ENCODE peak calls at places on chromosomes 16 and 17, in four cellular contexts. One of them, this sample, is unnamed.

GRCh38 chr16:80683646-80684045 is 120.8 kb downstream of the CDYL2 start:
- DNase-seq in HepG2: no peak
- DNase-seq in GM12878: no peak
- DNase-seq in H1: no peak
- DNase-seq in this sample: no peak

GRCh38 chr17:51322390-51323029 is 62.2 kb downstream of the UTP18 start:
- DNase-seq in HepG2: peak
- DNase-seq in GM12878: no peak
- DNase-seq in H1: no peak
- DNase-seq in this sample: peak

GRCh38 chr17:62740066-62740465 is 68.0 kb downstream of the MARCHF10 start:
- DNase-seq in HepG2: no peak
- DNase-seq in GM12878: no peak
- DNase-seq in H1: no peak
- DNase-seq in this sample: no peak

GRCh38 chr17:8057691-8058114 is 18.8 kb downstream of the ALOX15B start:
- DNase-seq in HepG2: peak
- DNase-seq in GM12878: peak
- DNase-seq in H1: no peak
- DNase-seq in this sample: peak

GRCh38 chr16:52022177-52022576 is 524.8 kb downstream of the TOX3 start:
- DNase-seq in HepG2: no peak
- DNase-seq in GM12878: no peak
- DNase-seq in H1: no peak
- DNase-seq in this sample: no peak

GRCh38 chr17:73196500-73196899 is 3.6 kb downstream of the COG1 start:
- DNase-seq in HepG2: no peak
- DNase-seq in GM12878: no peak
- DNase-seq in H1: no peak
- DNase-seq in this sample: no peak

GRCh38 chr17:14926073-14926472 is 339.1 kb downstream of the PMP22 start:
- DNase-seq in HepG2: no peak
- DNase-seq in GM12878: no peak
- DNase-seq in H1: no peak
- DNase-seq in this sample: no peak

GRCh38 chr16:81843243-81843582 is 64.1 kb downstream of the PLCG2 start:
- DNase-seq in HepG2: no peak
- DNase-seq in GM12878: no peak
- DNase-seq in H1: no peak
- DNase-seq in this sample: no peak

GRCh38 chr17:35750526-35751395 is 2.3 kb downstream of the GAS2L2 start:
- DNase-seq in HepG2: no peak
- DNase-seq in GM12878: no peak
- DNase-seq in H1: no peak
- DNase-seq in this sample: no peak

GRCh38 chr17:29621751-29622194 is 939 bp downstream of the CORO6 start:
- DNase-seq in HepG2: no peak
- DNase-seq in GM12878: no peak
- DNase-seq in H1: no peak
- DNase-seq in this sample: no peak

GRCh38 chr16:50696575-50697420 is 3.4 kb downstream of the NOD2 start:
- DNase-seq in HepG2: peak
- DNase-seq in GM12878: peak
- DNase-seq in H1: no peak
- DNase-seq in this sample: no peak

GRCh38 chr16:31224092-31224955 is 7.4 kb upstream of the PYDC1 start:
- DNase-seq in HepG2: no peak
- DNase-seq in GM12878: no peak
- DNase-seq in H1: no peak
- DNase-seq in this sample: no peak

GRCh38 chr16:57452021-57452420 is 4.7 kb downstream of the COQ9 start:
- DNase-seq in HepG2: no peak
- DNase-seq in GM12878: no peak
- DNase-seq in H1: no peak
- DNase-seq in this sample: no peak

GRCh38 chr16:66167564-66168291 is 198.8 kb upstream of the CDH5 start:
- DNase-seq in HepG2: no peak
- DNase-seq in GM12878: no peak
- DNase-seq in H1: no peak
- DNase-seq in this sample: no peak

GRCh38 chr17:74480290-74480689 is 13.9 kb downstream of the CD300A start:
- DNase-seq in HepG2: no peak
- DNase-seq in GM12878: no peak
- DNase-seq in H1: no peak
- DNase-seq in this sample: no peak

GRCh38 chr17:55607736-55608341 is 96.6 kb upstream of the SMIM36 start:
- DNase-seq in HepG2: no peak
- DNase-seq in GM12878: no peak
- DNase-seq in H1: no peak
- DNase-seq in this sample: no peak

GRCh38 chr17:43701318-43701743 is 39.6 kb upstream of the MEOX1 start:
- DNase-seq in HepG2: no peak
- DNase-seq in GM12878: peak
- DNase-seq in H1: no peak
- DNase-seq in this sample: no peak

GRCh38 chr17:68034452-68034776 is 1.1 kb upstream of the KPNA2 start:
- DNase-seq in HepG2: no peak
- DNase-seq in GM12878: no peak
- DNase-seq in H1: no peak
- DNase-seq in this sample: no peak

GRCh38 chr16:72612271-72612670 is 435.7 kb downstream of the ZFHX3 start:
- DNase-seq in HepG2: no peak
- DNase-seq in GM12878: no peak
- DNase-seq in H1: no peak
- DNase-seq in this sample: no peak

GRCh38 chr17:3944485-3945388 is 19.5 kb downstream of the ATP2A3 start:
- DNase-seq in HepG2: no peak
- DNase-seq in GM12878: no peak
- DNase-seq in H1: peak
- DNase-seq in this sample: peak

GRCh38 chr16:86396918-86397317 is 113.4 kb upstream of the FOXF1 start:
- DNase-seq in HepG2: no peak
- DNase-seq in GM12878: no peak
- DNase-seq in H1: no peak
- DNase-seq in this sample: no peak

GRCh38 chr16:12153662-12154061 is 177.1 kb downstream of the SNX29 start:
- DNase-seq in HepG2: no peak
- DNase-seq in GM12878: no peak
- DNase-seq in H1: no peak
- DNase-seq in this sample: no peak

GRCh38 chr16:24151482-24151939 is 104.6 kb upstream of the CACNG3 start:
- DNase-seq in HepG2: no peak
- DNase-seq in GM12878: no peak
- DNase-seq in H1: no peak
- DNase-seq in this sample: peak

GRCh38 chr16:23025692-23026305 is 123.5 kb downstream of the USP31 start:
- DNase-seq in HepG2: no peak
- DNase-seq in GM12878: no peak
- DNase-seq in H1: no peak
- DNase-seq in this sample: no peak

GRCh38 chr16:68704232-68704867 is 32.7 kb upstream of the CDH1 start:
- DNase-seq in HepG2: peak
- DNase-seq in GM12878: no peak
- DNase-seq in H1: peak
- DNase-seq in this sample: peak

GRCh38 chr16:84247844-84248243 is 8.0 kb upstream of the KCNG4 start:
- DNase-seq in HepG2: no peak
- DNase-seq in GM12878: no peak
- DNase-seq in H1: no peak
- DNase-seq in this sample: no peak

GRCh38 chr17:48483471-48484131 is 47.2 kb downstream of the HOXB1 start:
- DNase-seq in HepG2: no peak
- DNase-seq in GM12878: no peak
- DNase-seq in H1: no peak
- DNase-seq in this sample: no peak

GRCh38 chr17:34620458-34620857 is 41.1 kb downstream of the TMEM132E start:
- DNase-seq in HepG2: no peak
- DNase-seq in GM12878: no peak
- DNase-seq in H1: no peak
- DNase-seq in this sample: no peak

GRCh38 chr16:85607796-85608514 is 5.2 kb upstream of the GSE1 start:
- DNase-seq in HepG2: no peak
- DNase-seq in GM12878: no peak
- DNase-seq in H1: no peak
- DNase-seq in this sample: no peak

GRCh38 chr17:75455896-75456416 is 479 bp upstream of the TMEM94 start:
- DNase-seq in HepG2: no peak
- DNase-seq in GM12878: no peak
- DNase-seq in H1: no peak
- DNase-seq in this sample: no peak

GRCh38 chr16:23104032-23104955 is 45.0 kb downstream of the USP31 start:
- DNase-seq in HepG2: peak
- DNase-seq in GM12878: no peak
- DNase-seq in H1: no peak
- DNase-seq in this sample: no peak

GRCh38 chr16:26701243-26701886 is 365.4 kb upstream of the C16orf82 start:
- DNase-seq in HepG2: no peak
- DNase-seq in GM12878: no peak
- DNase-seq in H1: no peak
- DNase-seq in this sample: no peak

GRCh38 chr16:53744449-53744848 is 40.5 kb downstream of the FTO start:
- DNase-seq in HepG2: peak
- DNase-seq in GM12878: no peak
- DNase-seq in H1: no peak
- DNase-seq in this sample: no peak

GRCh38 chr17:78528541-78528940 is 48.7 kb downstream of the DNAH17 start:
- DNase-seq in HepG2: no peak
- DNase-seq in GM12878: no peak
- DNase-seq in H1: no peak
- DNase-seq in this sample: no peak

GRCh38 chr16:80802902-80803301 is 1.5 kb downstream of the CDYL2 start:
- DNase-seq in HepG2: no peak
- DNase-seq in GM12878: no peak
- DNase-seq in H1: no peak
- DNase-seq in this sample: no peak

GRCh38 chr16:24645739-24646645 is 83.5 kb upstream of the TNRC6A start:
- DNase-seq in HepG2: peak
- DNase-seq in GM12878: no peak
- DNase-seq in H1: no peak
- DNase-seq in this sample: no peak

GRCh38 chr17:58052951-58053715 is 30.1 kb upstream of the DYNLL2 start:
- DNase-seq in HepG2: no peak
- DNase-seq in GM12878: no peak
- DNase-seq in H1: no peak
- DNase-seq in this sample: no peak

GRCh38 chr17:39867084-39867890 is 715 bp upstream of the ZPBP2 start:
- DNase-seq in HepG2: no peak
- DNase-seq in GM12878: peak
- DNase-seq in H1: no peak
- DNase-seq in this sample: no peak
- TF ChIP-seq SUZ12 in HepG2: no peak
- TF ChIP-seq SUZ12 in GM12878: no peak
- TF ChIP-seq SUZ12 in H1: no peak
- TF ChIP-seq SUZ12 in this sample: no peak

GRCh38 chr17:39627717-39628516 is 1.2 kb downstream of the PPP1R1B start:
- DNase-seq in HepG2: no peak
- DNase-seq in GM12878: no peak
- DNase-seq in H1: no peak
- DNase-seq in this sample: no peak

GRCh38 chr17:39626671-39627169 is at the start of gene PPP1R1B:
- DNase-seq in HepG2: no peak
- DNase-seq in GM12878: no peak
- DNase-seq in H1: no peak
- DNase-seq in this sample: no peak

GRCh38 chr17:39626171-39626670 is 531 bp upstream of the PPP1R1B start:
- DNase-seq in HepG2: no peak
- DNase-seq in GM12878: no peak
- DNase-seq in H1: no peak
- DNase-seq in this sample: no peak

GRCh38 chr17:39628655-39629493 is 2.1 kb downstream of the PPP1R1B start:
- DNase-seq in HepG2: no peak
- DNase-seq in GM12878: no peak
- DNase-seq in H1: no peak
- DNase-seq in this sample: no peak

DNA sequence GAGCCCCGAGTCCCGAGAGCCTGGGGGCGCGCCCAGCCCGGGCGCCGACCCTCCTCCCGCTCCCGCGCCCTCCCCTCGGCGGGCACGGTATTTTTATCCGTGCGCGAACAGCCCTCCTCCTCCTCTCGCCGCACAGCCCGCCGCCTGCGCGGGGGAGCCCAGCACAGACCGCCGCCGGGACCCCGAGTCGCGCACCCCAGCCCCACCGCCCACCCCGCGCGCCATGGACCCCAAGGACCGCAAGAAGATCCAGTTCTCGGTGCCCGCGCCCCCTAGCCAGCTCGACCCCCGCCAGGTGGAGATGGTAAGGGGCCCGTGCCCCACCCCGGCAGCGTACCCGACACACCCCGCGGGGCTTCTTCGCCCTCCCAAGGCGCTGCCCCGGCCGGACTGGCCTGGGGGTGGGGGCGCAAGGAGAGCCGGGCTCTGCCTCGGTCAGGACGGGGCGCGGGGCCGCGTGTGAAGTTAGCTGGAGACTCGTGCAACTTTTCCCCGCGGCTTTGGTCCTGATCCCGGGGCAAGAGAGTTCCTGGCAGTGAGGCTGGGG is 491 bp downstream of the PPP1R1B start:
- DNase-seq in HepG2: no peak
- DNase-seq in GM12878: no peak
- DNase-seq in H1: no peak
- DNase-seq in this sample: no peak
- H3K4me3 ChIP-seq in HepG2: peak
- H3K4me3 ChIP-seq in GM12878: no peak
- H3K4me3 ChIP-seq in H1: peak
- H3K4me3 ChIP-seq in this sample: peak

GRCh38 chr17:44850025-44850424 is 2.3 kb downstream of the HIGD1B start:
- DNase-seq in HepG2: no peak
- DNase-seq in GM12878: no peak
- DNase-seq in H1: no peak
- DNase-seq in this sample: no peak
- TF ChIP-seq SUZ12 in HepG2: no peak
- TF ChIP-seq SUZ12 in GM12878: no peak
- TF ChIP-seq SUZ12 in H1: no peak
- TF ChIP-seq SUZ12 in this sample: no peak

DNA sequence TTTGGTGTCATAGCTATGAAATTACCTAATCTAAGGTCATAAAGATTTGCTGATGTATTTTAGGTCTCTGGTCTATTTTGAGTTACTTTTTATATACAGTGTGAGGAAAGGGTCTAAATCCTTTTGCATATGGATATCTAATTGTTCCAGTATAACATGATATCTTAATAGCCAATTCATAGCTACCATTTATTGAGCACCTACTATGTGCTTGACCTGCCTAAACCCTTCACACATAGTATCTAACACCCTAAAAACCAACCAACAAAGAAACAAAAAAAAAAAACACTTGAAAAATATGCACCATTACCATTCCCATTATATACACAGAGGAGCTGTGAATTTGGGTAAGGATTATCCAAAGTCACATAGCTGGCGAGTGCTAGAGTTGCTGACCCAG is 48.7 kb upstream of the MTSS2 start:
- DNase-seq in HepG2: no peak
- DNase-seq in GM12878: no peak
- DNase-seq in H1: no peak
- DNase-seq in this sample: no peak
- H3K4me3 ChIP-seq in HepG2: no peak
- H3K4me3 ChIP-seq in GM12878: no peak
- H3K4me3 ChIP-seq in H1: no peak
- H3K4me3 ChIP-seq in this sample: no peak